ENCODE peak calls at places on chromosomes 12 and 14, in four cellular contexts. V is IMR-90, U is HepG2, P is A549. A is an unnamed sample.

GRCh38 chr12:1591029-1591428 is 3.4 kb downstream of the FBXL14 start:
- DNase-seq in U (no peak), P (peak; percentile 40), V (no peak), A (peak; percentile 27)

GRCh38 chr14:76891436-76891835 is 65.2 kb downstream of the LRRC74A start:
- DNase-seq in V (no peak), U (no peak), P (no peak), A (no peak)

GRCh38 chr12:2582631-2583616 is 211.8 kb upstream of the FKBP4 start:
- DNase-seq in P (peak; percentile 41), U (peak; percentile 22), V (peak; percentile 36), A (peak; percentile 76)

GRCh38 chr12:47964102-47964723 is 817 bp downstream of the TMEM106C start:
- DNase-seq in U (no peak), V (no peak), P (no peak), A (peak; percentile 20)

GRCh38 chr12:125944446-125944845 is 879.2 kb downstream of the AACS start:
- DNase-seq in U (no peak), V (no peak), P (no peak), A (no peak)

GRCh38 chr12:82873951-82874350 is 187.2 kb downstream of the TMTC2 start:
- DNase-seq in U (no peak), P (no peak), V (no peak), A (no peak)

GRCh38 chr12:132056320-132056719 is 87.8 kb downstream of the DDX51 start:
- DNase-seq in V (no peak), P (no peak), U (no peak), A (no peak)

GRCh38 chr12:47812797-47813490 is 6.8 kb downstream of the HDAC7 start:
- DNase-seq in V (peak; percentile 83), U (peak; percentile 36), P (peak; percentile 74), A (peak; percentile 86)

GRCh38 chr14:89455412-89455811 is 38.4 kb upstream of the FOXN3 start:
- DNase-seq in U (no peak), P (no peak), V (no peak), A (no peak)

GRCh38 chr14:55366271-55366670 is 45.4 kb downstream of the ATG14 start:
- DNase-seq in V (peak; percentile 85), P (no peak), U (no peak), A (no peak)

GRCh38 chr12:18479266-18479665 is 217.9 kb downstream of the PIK3C2G start:
- DNase-seq in U (no peak), P (no peak), V (no peak), A (no peak)

GRCh38 chr12:26011099-26011498 is 52.6 kb downstream of the RASSF8 start:
- DNase-seq in P (no peak), V (peak; percentile 92), U (no peak), A (no peak)

GRCh38 chr12:108689314-108690190 is 41.8 kb downstream of the CORO1C start:
- DNase-seq in P (peak; percentile 70), U (peak; percentile 89), V (peak; percentile 55), A (peak; percentile 91)

GRCh38 chr12:70788774-70789173 is 131.8 kb downstream of the PTPRR start:
- DNase-seq in U (no peak), P (no peak), V (no peak), A (no peak)

GRCh38 chr12:70783455-70783854 is 137.1 kb downstream of the PTPRR start:
- DNase-seq in V (no peak), U (no peak), P (no peak), A (no peak)

GRCh38 chr12:70784042-70784668 is 136.4 kb downstream of the PTPRR start:
- DNase-seq in V (no peak), P (no peak), U (no peak), A (no peak)

GRCh38 chr12:70787612-70788011 is 132.9 kb downstream of the PTPRR start:
- DNase-seq in P (no peak), U (no peak), V (no peak), A (no peak)

GRCh38 chr12:70785896-70786295 is 134.6 kb downstream of the PTPRR start:
- DNase-seq in U (no peak), P (no peak), V (no peak), A (no peak)
- TF ChIP-seq MAFK in U (no peak), P (no peak), V (no peak), A (no peak)

GRCh38 chr12:49491823-49492222 is 47.0 kb upstream of the KCNH3 start:
- DNase-seq in V (no peak), P (no peak), U (no peak), A (no peak)

GRCh38 chr12:49489154-49489553 is 49.7 kb upstream of the KCNH3 start:
- DNase-seq in U (no peak), V (no peak), P (no peak), A (no peak)

GRCh38 chr12:49487605-49488004 is 51.2 kb upstream of the KCNH3 start:
- DNase-seq in U (no peak), V (no peak), P (no peak), A (no peak)

DNA sequence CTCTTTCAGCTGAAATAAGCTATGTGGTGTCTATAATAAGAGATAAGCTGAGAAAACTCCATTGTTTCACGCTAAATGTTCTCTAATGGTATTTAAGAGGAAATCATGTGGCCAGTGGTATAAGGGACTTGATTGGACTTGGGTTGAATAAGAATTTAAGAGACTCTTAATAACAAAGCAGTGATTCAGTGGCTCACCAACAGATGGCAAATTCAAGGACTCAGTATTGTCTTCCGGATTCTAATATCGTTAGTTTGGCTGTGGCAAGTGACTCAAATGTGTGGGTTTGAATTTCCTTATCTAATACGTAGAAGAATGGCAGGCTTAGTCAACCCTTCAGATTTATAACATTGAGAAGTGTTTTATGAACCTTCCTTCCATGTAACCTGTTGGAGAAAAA is 49.1 kb upstream of the KCNH3 start:
- DNase-seq in P (no peak), U (no peak), V (peak; percentile 92), A (no peak)
- TF ChIP-seq MAFK in P (no peak), U (no peak), V (no peak), A (no peak)

GRCh38 chr14:23376477-23377200 is at the start of gene CMTM5:
- DNase-seq in V (no peak), U (no peak), P (no peak), A (no peak)

GRCh38 chr14:23377873-23378563 is 1.2 kb downstream of the CMTM5 start:
- DNase-seq in V (no peak), P (no peak), U (no peak), A (no peak)

GRCh38 chr14:23378612-23379220 is 1.9 kb downstream of the CMTM5 start:
- DNase-seq in V (no peak), U (no peak), P (no peak), A (no peak)

GRCh38 chr14:23375527-23376251 is 1.2 kb upstream of the CMTM5 start:
- DNase-seq in U (no peak), V (no peak), P (no peak), A (no peak)

GRCh38 chr14:23377201-23377550 is 330 bp downstream of the CMTM5 start:
- DNase-seq in V (no peak), U (no peak), P (no peak), A (no peak)
- TF ChIP-seq MAFK in V (no peak), U (no peak), P (no peak), A (no peak)

GRCh38 chr14:99749142-99749541 is 44.1 kb upstream of the EML1 start:
- DNase-seq in U (no peak), P (peak; percentile 52), V (no peak), A (peak; percentile 32)
- TF ChIP-seq MAFK in U (no peak), P (no peak), V (no peak), A (no peak)

GRCh38 chr12:53751336-53752191 is at the start of gene CISTR:
- DNase-seq in U (no peak), P (no peak), V (no peak), A (no peak)
- TF ChIP-seq MAFK in U (no peak), P (no peak), V (no peak), A (no peak)

GRCh38 chr14:91373591-91374245 is 43.9 kb downstream of the CCDC88C start:
- DNase-seq in U (no peak), P (no peak), V (no peak), A (no peak)
- TF ChIP-seq MAFK in U (no peak), P (no peak), V (no peak), A (no peak)

GRCh38 chr12:44874981-44875416 is 1.1 kb downstream of the NELL2 start:
- DNase-seq in P (peak; percentile 2), U (no peak), V (no peak), A (no peak)

GRCh38 chr12:44876554-44877275 is 600 bp upstream of the NELL2 start:
- DNase-seq in U (no peak), P (peak; percentile 33), V (no peak), A (peak; percentile 22)

GRCh38 chr12:44873898-44874297 is 2.2 kb downstream of the NELL2 start:
- DNase-seq in U (no peak), V (peak; percentile 4), P (peak; percentile 33), A (peak; percentile 9)

GRCh38 chr12:44875954-44876553 is at the start of gene NELL2:
- DNase-seq in P (peak; percentile 32), V (no peak), U (no peak), A (peak; percentile 77)

GRCh38 chr12:44875417-44875953 is 630 bp downstream of the NELL2 start:
- DNase-seq in P (peak; percentile 1), V (no peak), U (no peak), A (no peak)
- TF ChIP-seq MAFK in P (no peak), V (no peak), U (no peak), A (no peak)

GRCh38 chr12:63132201-63132600 is 18.8 kb downstream of the AVPR1A start:
- DNase-seq in P (no peak), V (no peak), U (no peak), A (no peak)
- TF ChIP-seq MAFK in P (no peak), V (no peak), U (no peak), A (no peak)